ENCODE peak calls at places on chromosomes 5 and 9, in five cellular contexts. One of them, this sample, is unnamed.

GRCh38 chr9:79471577-79472543 is 99.9 kb upstream of the TLE4 start:
- DNase-seq in coronary artery: peak
- DNase-seq in prostate gland: peak
- DNase-seq in upper lobe of right lung: no peak
- DNase-seq in gastrocnemius medialis: peak
- DNase-seq in this sample: peak

GRCh38 chr9:34651876-34652602 is at the start of gene IL11RA:
- DNase-seq in coronary artery: peak
- DNase-seq in prostate gland: peak
- DNase-seq in upper lobe of right lung: peak
- DNase-seq in gastrocnemius medialis: peak
- DNase-seq in this sample: no peak

GRCh38 chr9:131148966-131149677 is 23.7 kb downstream of the NUP214 start:
- DNase-seq in coronary artery: no peak
- DNase-seq in prostate gland: no peak
- DNase-seq in upper lobe of right lung: no peak
- DNase-seq in gastrocnemius medialis: no peak
- DNase-seq in this sample: no peak

GRCh38 chr5:177482359-177482795 is 8.9 kb upstream of the DBN1 start:
- DNase-seq in coronary artery: no peak
- DNase-seq in prostate gland: no peak
- DNase-seq in upper lobe of right lung: no peak
- DNase-seq in gastrocnemius medialis: no peak
- DNase-seq in this sample: no peak

GRCh38 chr9:114382951-114383865 is 4.6 kb downstream of the AKNA start:
- DNase-seq in coronary artery: no peak
- DNase-seq in prostate gland: no peak
- DNase-seq in upper lobe of right lung: no peak
- DNase-seq in gastrocnemius medialis: no peak
- DNase-seq in this sample: no peak

GRCh38 chr9:38039090-38039906 is 29.7 kb downstream of the SHB start:
- DNase-seq in coronary artery: no peak
- DNase-seq in prostate gland: no peak
- DNase-seq in upper lobe of right lung: no peak
- DNase-seq in gastrocnemius medialis: no peak
- DNase-seq in this sample: no peak

GRCh38 chr9:90873422-90873821 is 71.8 kb downstream of the SYK start:
- DNase-seq in coronary artery: no peak
- DNase-seq in prostate gland: no peak
- DNase-seq in upper lobe of right lung: no peak
- DNase-seq in gastrocnemius medialis: no peak
- DNase-seq in this sample: no peak

GRCh38 chr5:6704361-6704851 is 8.8 kb upstream of the TENT4A start:
- DNase-seq in coronary artery: peak
- DNase-seq in prostate gland: peak
- DNase-seq in upper lobe of right lung: peak
- DNase-seq in gastrocnemius medialis: peak
- DNase-seq in this sample: no peak

GRCh38 chr5:107474724-107475489 is 195.8 kb downstream of the EFNA5 start:
- DNase-seq in coronary artery: no peak
- DNase-seq in prostate gland: no peak
- DNase-seq in upper lobe of right lung: no peak
- DNase-seq in gastrocnemius medialis: no peak
- DNase-seq in this sample: no peak

GRCh38 chr5:145953202-145953601 is 16.8 kb downstream of the SH3RF2 start:
- DNase-seq in coronary artery: no peak
- DNase-seq in prostate gland: no peak
- DNase-seq in upper lobe of right lung: no peak
- DNase-seq in gastrocnemius medialis: no peak
- DNase-seq in this sample: no peak

GRCh38 chr5:102663771-102664530 is 91.2 kb upstream of the PAM start:
- DNase-seq in coronary artery: no peak
- DNase-seq in prostate gland: no peak
- DNase-seq in upper lobe of right lung: no peak
- DNase-seq in gastrocnemius medialis: no peak
- DNase-seq in this sample: no peak

GRCh38 chr5:137119321-137119720 is 379.8 kb downstream of the SPOCK1 start:
- DNase-seq in coronary artery: no peak
- DNase-seq in prostate gland: no peak
- DNase-seq in upper lobe of right lung: no peak
- DNase-seq in gastrocnemius medialis: no peak
- DNase-seq in this sample: no peak

GRCh38 chr5:133599044-133599443 is 13.3 kb downstream of the FSTL4 start:
- DNase-seq in coronary artery: no peak
- DNase-seq in prostate gland: no peak
- DNase-seq in upper lobe of right lung: no peak
- DNase-seq in gastrocnemius medialis: no peak
- DNase-seq in this sample: no peak

GRCh38 chr5:58921106-58921505 is 338.2 kb downstream of the RAB3C start:
- DNase-seq in coronary artery: no peak
- DNase-seq in prostate gland: no peak
- DNase-seq in upper lobe of right lung: no peak
- DNase-seq in gastrocnemius medialis: no peak
- DNase-seq in this sample: no peak

GRCh38 chr9:134559013-134559412 is 82.6 kb upstream of the COL5A1 start:
- DNase-seq in coronary artery: peak
- DNase-seq in prostate gland: no peak
- DNase-seq in upper lobe of right lung: peak
- DNase-seq in gastrocnemius medialis: no peak
- DNase-seq in this sample: no peak
- H3K4me3 ChIP-seq in coronary artery: no peak
- H3K4me3 ChIP-seq in prostate gland: no peak
- H3K4me3 ChIP-seq in upper lobe of right lung: no peak
- H3K4me3 ChIP-seq in gastrocnemius medialis: no peak
- H3K4me3 ChIP-seq in this sample: no peak

GRCh38 chr5:147784596-147784995 is 2.1 kb upstream of the JAKMIP2 start:
- DNase-seq in coronary artery: no peak
- DNase-seq in prostate gland: no peak
- DNase-seq in upper lobe of right lung: no peak
- DNase-seq in gastrocnemius medialis: no peak
- DNase-seq in this sample: no peak

GRCh38 chr5:147782053-147783028 is at the start of gene JAKMIP2:
- DNase-seq in coronary artery: no peak
- DNase-seq in prostate gland: peak
- DNase-seq in upper lobe of right lung: peak
- DNase-seq in gastrocnemius medialis: peak
- DNase-seq in this sample: peak

GRCh38 chr5:147786115-147786514 is 3.6 kb upstream of the JAKMIP2 start:
- DNase-seq in coronary artery: no peak
- DNase-seq in prostate gland: no peak
- DNase-seq in upper lobe of right lung: no peak
- DNase-seq in gastrocnemius medialis: no peak
- DNase-seq in this sample: no peak

DNA sequence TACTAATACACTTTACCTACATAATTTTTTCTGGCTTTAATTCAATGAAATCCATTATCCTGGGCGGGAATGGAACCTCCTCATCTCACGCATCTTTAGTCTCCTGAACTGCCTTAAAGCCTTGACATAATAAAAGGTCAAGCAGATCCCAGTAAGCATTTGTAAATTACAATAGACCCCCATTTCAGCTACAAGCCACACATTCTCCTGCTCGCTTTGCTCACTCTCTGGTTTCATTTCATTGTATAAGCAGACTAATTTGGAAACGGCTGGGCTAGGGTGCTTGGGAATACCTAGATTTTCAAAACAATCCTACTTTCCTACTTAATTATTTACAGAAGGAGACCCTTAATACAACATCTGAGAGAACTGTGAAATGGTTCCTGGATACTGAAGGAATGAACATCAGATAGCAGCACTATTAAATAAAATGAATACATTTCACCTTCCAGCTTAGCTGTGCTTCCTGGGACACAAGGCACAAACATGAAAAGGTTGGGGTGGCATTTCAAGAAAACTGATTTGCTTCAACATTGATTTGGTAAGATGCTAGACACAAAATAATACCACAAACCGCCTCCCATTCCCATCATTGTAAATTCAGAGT is 1.5 kb downstream of the JAKMIP2 start:
- DNase-seq in coronary artery: no peak
- DNase-seq in prostate gland: no peak
- DNase-seq in upper lobe of right lung: no peak
- DNase-seq in gastrocnemius medialis: no peak
- DNase-seq in this sample: no peak
- H3K4me3 ChIP-seq in coronary artery: no peak
- H3K4me3 ChIP-seq in prostate gland: no peak
- H3K4me3 ChIP-seq in upper lobe of right lung: no peak
- H3K4me3 ChIP-seq in gastrocnemius medialis: no peak
- H3K4me3 ChIP-seq in this sample: no peak

GRCh38 chr9:5449521-5450359 is 602 bp upstream of the CD274 start:
- DNase-seq in coronary artery: no peak
- DNase-seq in prostate gland: no peak
- DNase-seq in upper lobe of right lung: no peak
- DNase-seq in gastrocnemius medialis: no peak
- DNase-seq in this sample: no peak
- H3K4me3 ChIP-seq in coronary artery: peak
- H3K4me3 ChIP-seq in prostate gland: peak
- H3K4me3 ChIP-seq in upper lobe of right lung: peak
- H3K4me3 ChIP-seq in gastrocnemius medialis: peak
- H3K4me3 ChIP-seq in this sample: peak

GRCh38 chr5:75588666-75589065 is 22.6 kb upstream of the ANKDD1B start:
- DNase-seq in coronary artery: no peak
- DNase-seq in prostate gland: no peak
- DNase-seq in upper lobe of right lung: no peak
- DNase-seq in gastrocnemius medialis: no peak
- DNase-seq in this sample: no peak
- H3K4me3 ChIP-seq in coronary artery: no peak
- H3K4me3 ChIP-seq in prostate gland: no peak
- H3K4me3 ChIP-seq in upper lobe of right lung: no peak
- H3K4me3 ChIP-seq in gastrocnemius medialis: no peak
- H3K4me3 ChIP-seq in this sample: no peak

GRCh38 chr9:71446081-71446480 is 322.2 kb downstream of the CEMIP2 start:
- DNase-seq in coronary artery: no peak
- DNase-seq in prostate gland: no peak
- DNase-seq in upper lobe of right lung: no peak
- DNase-seq in gastrocnemius medialis: no peak
- DNase-seq in this sample: no peak
- H3K4me3 ChIP-seq in coronary artery: peak
- H3K4me3 ChIP-seq in prostate gland: no peak
- H3K4me3 ChIP-seq in upper lobe of right lung: no peak
- H3K4me3 ChIP-seq in gastrocnemius medialis: peak
- H3K4me3 ChIP-seq in this sample: no peak

DNA sequence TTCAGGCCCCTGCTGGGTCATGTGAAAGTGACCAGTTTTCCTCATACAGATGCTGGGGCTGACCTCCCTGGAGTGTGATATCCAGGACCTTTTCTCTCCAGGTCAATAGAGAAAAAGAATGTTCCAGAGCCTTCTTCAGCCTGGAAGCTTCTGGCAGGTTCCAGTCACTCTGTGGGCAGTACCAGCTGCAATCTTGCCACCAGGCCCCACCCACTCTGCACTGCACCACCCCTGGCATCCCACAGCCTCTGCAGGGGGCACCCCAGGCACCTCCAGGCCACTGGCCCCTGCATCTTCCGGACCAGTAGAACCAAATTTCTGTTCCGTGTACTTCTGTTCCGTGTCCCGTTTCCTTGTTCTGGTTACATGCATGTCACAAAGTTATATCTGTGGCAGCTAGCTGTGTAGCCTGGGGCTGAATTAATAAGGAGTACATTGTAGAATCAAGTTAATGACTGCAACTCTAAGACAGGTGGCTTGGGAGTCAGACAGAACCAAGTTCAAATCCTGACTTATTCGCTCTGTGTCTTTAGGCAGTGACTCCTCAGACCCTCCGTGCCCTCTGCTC is 83.2 kb upstream of the ZBTB43 start:
- DNase-seq in coronary artery: no peak
- DNase-seq in prostate gland: no peak
- DNase-seq in upper lobe of right lung: no peak
- DNase-seq in gastrocnemius medialis: no peak
- DNase-seq in this sample: no peak
- H3K4me3 ChIP-seq in coronary artery: peak
- H3K4me3 ChIP-seq in prostate gland: no peak
- H3K4me3 ChIP-seq in upper lobe of right lung: no peak
- H3K4me3 ChIP-seq in gastrocnemius medialis: no peak
- H3K4me3 ChIP-seq in this sample: peak

DNA sequence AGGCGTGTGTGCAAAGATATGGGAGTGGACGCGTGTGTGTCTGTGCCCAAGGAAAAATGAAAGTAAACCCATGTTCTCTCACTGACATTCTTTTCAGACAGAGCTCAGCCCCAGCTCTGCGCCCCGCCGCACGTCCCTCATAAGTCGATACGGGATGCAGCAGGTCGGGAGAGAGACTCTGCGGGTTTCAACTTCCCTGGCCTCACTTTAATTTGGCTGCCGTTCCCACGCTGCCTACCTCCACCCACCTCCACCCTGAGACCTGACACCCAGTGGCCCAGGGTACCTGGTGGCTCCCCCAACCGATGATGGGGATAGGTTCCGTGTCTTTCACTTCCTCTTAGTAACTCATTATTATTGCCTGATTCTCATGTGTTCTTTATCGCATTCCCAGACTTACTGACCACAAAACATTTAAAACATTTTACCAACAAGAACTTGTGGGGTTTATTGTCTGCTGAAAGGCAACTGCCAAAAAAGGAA is 19.4 kb downstream of the LHX2 start:
- DNase-seq in coronary artery: no peak
- DNase-seq in prostate gland: no peak
- DNase-seq in upper lobe of right lung: no peak
- DNase-seq in gastrocnemius medialis: no peak
- DNase-seq in this sample: no peak
- H3K4me3 ChIP-seq in coronary artery: no peak
- H3K4me3 ChIP-seq in prostate gland: no peak
- H3K4me3 ChIP-seq in upper lobe of right lung: no peak
- H3K4me3 ChIP-seq in gastrocnemius medialis: no peak
- H3K4me3 ChIP-seq in this sample: no peak

GRCh38 chr9:976258-976804 is at the start of gene DMRT3:
- DNase-seq in coronary artery: no peak
- DNase-seq in prostate gland: no peak
- DNase-seq in upper lobe of right lung: no peak
- DNase-seq in gastrocnemius medialis: no peak
- DNase-seq in this sample: no peak
- H3K4me3 ChIP-seq in coronary artery: peak
- H3K4me3 ChIP-seq in prostate gland: no peak
- H3K4me3 ChIP-seq in upper lobe of right lung: no peak
- H3K4me3 ChIP-seq in gastrocnemius medialis: peak
- H3K4me3 ChIP-seq in this sample: no peak